ENCODE peak calls at places on chromosome 22, in ten cellular contexts. M, Z, Y, U, E, I, L, X, S and A are unnamed samples.

GRCh38 chr22:22011964-22012363 is 29.4 kb upstream of the TOP3B start:
- DNase-seq in Y (no peak), I (no peak), M (no peak), X (no peak), E (no peak), Z (no peak), L (no peak), U (no peak), S (no peak), A (no peak)

GRCh38 chr22:43726296-43726695 is 85.8 kb downstream of the EFCAB6 start:
- DNase-seq in L (no peak), U (no peak), M (no peak), X (no peak), I (no peak), S (no peak), E (no peak), Y (no peak), Z (no peak), A (no peak)

GRCh38 chr22:25021976-25022711 is 69.6 kb downstream of the KIAA1671 start:
- DNase-seq in Z (no peak), L (no peak), I (no peak), S (no peak), U (no peak), Y (no peak), E (no peak), X (no peak), M (peak), A (no peak)

GRCh38 chr22:43796567-43796966 is 15.5 kb downstream of the EFCAB6 start:
- DNase-seq in M (peak), Z (peak), L (no peak), S (no peak), E (no peak), U (peak), X (peak), I (no peak), Y (no peak), A (peak)

GRCh38 chr22:43197271-43197941 is 10.5 kb upstream of the TTLL12 start:
- DNase-seq in S (no peak), E (no peak), Y (no peak), Z (no peak), I (peak), L (no peak), U (no peak), M (no peak), X (no peak), A (no peak)

GRCh38 chr22:31250740-31251330 is 38.7 kb downstream of the LIMK2 start:
- DNase-seq in E (no peak), U (no peak), L (no peak), I (peak), Z (peak), Y (no peak), S (no peak), X (no peak), M (no peak), A (no peak)

GRCh38 chr22:36320553-36320952 is 67.2 kb downstream of the MYH9 start:
- DNase-seq in M (no peak), E (no peak), I (no peak), L (no peak), S (no peak), Z (no peak), U (no peak), Y (no peak), X (no peak), A (no peak)

GRCh38 chr22:26912985-26913384 is 255.6 kb downstream of the MIAT start:
- DNase-seq in I (no peak), E (no peak), S (no peak), L (no peak), X (no peak), M (no peak), U (no peak), Z (no peak), Y (no peak), A (no peak)

GRCh38 chr22:37462983-37463382 is 23.2 kb downstream of the MFNG start:
- DNase-seq in E (no peak), L (no peak), Y (peak), Z (peak), S (no peak), I (no peak), M (peak), U (peak), X (no peak), A (no peak)

GRCh38 chr22:40511604-40512003 is 124.9 kb downstream of the MRTFA start:
- DNase-seq in S (no peak), X (peak), Y (no peak), Z (no peak), I (no peak), U (no peak), L (no peak), E (no peak), M (no peak), A (no peak)

GRCh38 chr22:22201185-22201924 is 43.2 kb upstream of the VPREB1 start:
- DNase-seq in S (peak), Z (peak), M (peak), I (no peak), U (peak), L (peak), Y (no peak), X (peak), E (peak), A (peak)

DNA sequence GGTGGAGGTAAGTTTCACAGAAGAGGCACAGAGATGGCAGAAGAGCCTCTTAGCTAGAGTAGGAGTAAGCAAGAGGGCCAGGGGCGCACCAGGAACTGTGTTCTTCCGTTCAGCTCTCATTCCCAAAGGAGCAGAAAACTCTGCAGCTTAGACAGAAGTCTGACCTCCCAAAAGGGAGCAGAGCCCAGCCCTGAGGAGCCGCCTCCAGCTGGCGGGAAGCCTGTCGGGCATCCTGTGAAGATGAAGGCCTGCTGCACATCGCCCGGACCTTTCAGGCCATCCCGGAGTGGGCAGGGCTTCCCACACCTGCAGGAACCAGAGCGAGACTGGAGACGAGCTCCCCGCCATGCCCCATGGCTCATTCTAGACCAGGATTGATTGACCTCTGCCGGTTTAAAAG is 1102.8 kb downstream of the BRD1 start:
- DNase-seq in E (no peak), Z (no peak), I (no peak), U (no peak), X (no peak), Y (no peak), M (no peak), S (peak), L (no peak), A (no peak)
- H3K27ac ChIP-seq in E (no peak), Z (no peak), I (no peak), U (no peak), X (no peak), Y (no peak), M (no peak), S (no peak), L (no peak), A (no peak)

GRCh38 chr22:17917490-17917983 is 106.8 kb downstream of the MICAL3 start:
- DNase-seq in U (no peak), Y (no peak), X (no peak), Z (peak), L (no peak), E (no peak), S (no peak), M (no peak), I (no peak), A (no peak)

GRCh38 chr22:17918840-17919239 is 105.5 kb downstream of the MICAL3 start:
- DNase-seq in S (no peak), Z (no peak), L (no peak), Y (no peak), I (peak), U (no peak), M (no peak), E (no peak), X (no peak), A (no peak)

GRCh38 chr22:17920145-17920605 is 104.2 kb downstream of the MICAL3 start:
- DNase-seq in X (no peak), Z (peak), Y (peak), S (no peak), E (peak), I (peak), L (no peak), M (peak), U (no peak), A (no peak)

GRCh38 chr22:17920992-17921650 is 103.2 kb downstream of the MICAL3 start:
- DNase-seq in M (peak), S (no peak), E (no peak), I (no peak), L (no peak), Z (no peak), Y (no peak), X (no peak), U (no peak), A (no peak)

DNA sequence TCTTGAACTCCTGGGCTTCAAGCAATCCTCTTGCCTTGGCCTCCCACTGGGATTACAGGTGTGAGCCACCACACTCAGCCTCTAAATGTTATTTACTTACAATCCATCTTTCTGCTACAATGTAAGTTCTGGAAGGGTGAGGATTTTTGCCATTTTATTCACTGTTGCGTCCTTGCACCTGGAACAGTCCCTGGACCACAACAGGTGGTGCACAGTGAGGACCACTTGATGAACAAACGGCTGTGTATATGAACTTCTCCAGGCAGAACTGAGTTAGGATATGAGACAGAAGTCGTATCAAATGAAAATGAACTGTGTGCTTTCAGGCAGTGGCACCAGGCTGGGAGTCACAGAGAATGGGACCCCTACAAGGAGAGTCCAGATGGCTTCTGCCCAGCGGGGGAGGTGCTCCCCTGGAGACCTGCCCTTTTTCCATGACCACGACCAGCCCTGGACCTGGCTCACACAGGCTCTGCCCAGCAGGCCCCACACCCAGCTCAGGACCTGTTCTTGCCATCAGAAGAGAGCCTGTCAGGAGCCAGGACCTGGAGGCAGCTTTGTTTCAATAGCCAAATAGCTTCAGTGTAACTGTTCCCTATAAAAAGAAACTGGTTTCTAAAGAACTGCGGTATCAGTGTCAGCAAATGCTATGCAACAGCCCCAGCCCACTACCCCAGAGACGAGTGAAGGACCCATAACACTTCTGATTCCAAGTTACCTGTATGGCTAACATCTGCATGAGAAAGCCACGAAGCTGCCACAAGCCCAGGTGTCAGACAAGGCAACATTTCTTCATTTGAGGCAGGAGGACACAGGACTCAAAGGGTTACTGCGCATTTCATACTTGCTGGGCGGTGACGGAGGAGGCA is 104.9 kb downstream of the MICAL3 start:
- DNase-seq in L (no peak), X (no peak), E (no peak), M (peak), U (no peak), Y (peak), S (no peak), I (no peak), Z (no peak), A (no peak)
- H3K27ac ChIP-seq in L (no peak), X (no peak), E (peak), M (peak), U (no peak), Y (peak), S (peak), I (peak), Z (peak), A (no peak)

GRCh38 chr22:46600397-46600796 is 19.8 kb upstream of the GRAMD4 start:
- DNase-seq in Z (no peak), X (no peak), Y (no peak), E (no peak), M (no peak), U (no peak), L (no peak), I (no peak), S (no peak), A (no peak)

GRCh38 chr22:46596032-46596441 is 24.1 kb upstream of the GRAMD4 start:
- DNase-seq in L (no peak), M (no peak), Z (no peak), X (no peak), S (no peak), U (no peak), Y (peak), E (no peak), I (no peak), A (no peak)

GRCh38 chr22:46596819-46597218 is 23.4 kb upstream of the GRAMD4 start:
- DNase-seq in L (no peak), U (no peak), I (peak), S (no peak), X (no peak), E (peak), Y (no peak), M (peak), Z (peak), A (no peak)

GRCh38 chr22:46598224-46598623 is 22.0 kb upstream of the GRAMD4 start:
- DNase-seq in S (no peak), L (no peak), M (no peak), X (no peak), U (no peak), I (no peak), Y (no peak), E (no peak), Z (no peak), A (no peak)

DNA sequence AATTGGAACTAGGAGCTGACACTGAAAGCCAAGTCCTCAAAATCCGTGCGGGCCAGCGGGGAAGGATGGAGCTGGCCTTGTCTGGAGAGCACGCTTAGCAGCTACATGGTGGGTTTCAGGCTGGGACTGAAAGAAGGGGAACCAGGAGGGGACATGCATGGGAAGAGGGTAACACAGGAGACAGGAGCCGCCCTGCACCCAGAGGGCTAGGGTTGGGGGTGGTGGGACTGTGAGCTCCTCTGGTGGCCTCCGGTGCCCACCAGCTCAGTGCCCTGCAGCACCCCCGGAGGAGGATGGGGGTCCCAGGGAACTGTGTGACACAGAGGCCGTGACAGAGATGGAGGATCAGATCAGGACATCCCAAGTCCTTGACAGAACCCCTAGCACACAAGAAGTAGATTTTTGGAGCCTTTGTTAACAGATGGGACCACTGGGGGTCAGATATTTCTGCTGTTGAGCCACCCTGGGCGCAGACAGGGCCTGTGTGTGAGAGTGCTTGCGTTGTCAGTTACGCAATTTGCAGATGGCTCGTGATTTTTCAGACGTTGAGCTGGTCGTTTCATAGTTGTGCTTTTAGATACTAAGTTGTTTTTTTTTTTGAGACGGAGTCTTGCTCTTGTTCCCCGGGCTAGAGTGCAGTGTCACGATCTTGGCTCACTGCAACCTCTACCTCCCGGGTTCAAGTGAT is 21.3 kb upstream of the GRAMD4 start:
- DNase-seq in E (no peak), Y (peak), X (no peak), L (no peak), S (no peak), Z (no peak), M (no peak), I (no peak), U (no peak), A (no peak)
- H3K27ac ChIP-seq in E (no peak), Y (no peak), X (no peak), L (no peak), S (no peak), Z (peak), M (no peak), I (peak), U (no peak), A (no peak)

GRCh38 chr22:23302171-23303002 is 122.1 kb downstream of the BCR start:
- DNase-seq in I (no peak), E (no peak), U (no peak), Z (no peak), Y (peak), L (no peak), M (no peak), X (no peak), S (no peak), A (no peak)

GRCh38 chr22:23305922-23306374 is 125.6 kb downstream of the BCR start:
- DNase-seq in L (no peak), Y (peak), I (no peak), E (no peak), U (no peak), M (no peak), S (no peak), X (no peak), Z (peak), A (no peak)

GRCh38 chr22:23306438-23306921 is 126.2 kb downstream of the BCR start:
- DNase-seq in I (no peak), Z (no peak), E (no peak), X (no peak), Y (peak), L (no peak), M (no peak), S (no peak), U (no peak), A (no peak)

GRCh38 chr22:23306926-23307325 is 126.6 kb downstream of the BCR start:
- DNase-seq in Z (no peak), M (no peak), X (no peak), S (no peak), L (no peak), I (no peak), U (no peak), E (no peak), Y (no peak), A (no peak)

DNA sequence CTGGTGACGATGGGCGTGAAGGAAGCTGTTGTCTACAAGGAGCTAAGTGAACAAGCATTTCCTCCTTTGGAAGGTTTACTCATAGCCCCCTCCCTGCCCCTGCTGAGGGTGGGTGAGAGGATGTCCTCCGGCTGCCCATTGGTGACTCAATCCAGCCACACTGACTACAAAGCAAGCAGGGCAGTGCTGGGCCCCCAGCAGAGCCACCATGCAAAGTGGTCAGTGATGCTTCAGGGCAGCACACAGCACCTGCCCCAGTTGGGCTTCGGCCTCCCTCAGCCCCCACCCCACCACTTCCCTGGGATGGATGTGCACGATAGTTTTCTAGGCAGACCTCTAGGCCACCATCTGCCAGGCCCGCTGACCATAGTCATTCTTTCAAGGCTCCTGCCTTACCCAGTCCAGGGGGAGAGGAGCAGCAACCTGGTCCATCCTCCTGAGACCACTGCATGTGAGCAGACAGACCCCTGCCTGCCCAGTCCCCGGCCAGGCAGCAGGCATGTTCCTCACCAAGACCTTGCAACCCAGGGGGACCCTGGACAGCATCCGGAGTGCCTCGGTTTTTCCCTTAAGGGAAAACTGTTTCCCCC is 125.1 kb downstream of the BCR start:
- DNase-seq in Y (peak), M (no peak), L (no peak), S (no peak), E (no peak), I (no peak), U (no peak), X (no peak), Z (no peak), A (no peak)
- H3K27ac ChIP-seq in Y (peak), M (no peak), L (no peak), S (no peak), E (no peak), I (peak), U (no peak), X (no peak), Z (peak), A (peak)

GRCh38 chr22:23895599-23896144 is 1.5 kb downstream of the MIF start:
- DNase-seq in U (no peak), Y (no peak), I (no peak), L (no peak), E (no peak), X (no peak), M (no peak), S (no peak), Z (no peak), A (no peak)
- H3K27ac ChIP-seq in U (no peak), Y (peak), I (peak), L (no peak), E (peak), X (peak), M (no peak), S (peak), Z (peak), A (peak)

GRCh38 chr22:17446704-17447103 is 77.4 kb downstream of the CECR2 start:
- DNase-seq in E (no peak), S (no peak), Z (no peak), L (no peak), U (no peak), M (no peak), X (peak), Y (no peak), I (no peak), A (no peak)

GRCh38 chr22:17441326-17441725 is 72.1 kb downstream of the CECR2 start:
- DNase-seq in M (no peak), Z (no peak), L (no peak), S (no peak), Y (no peak), I (no peak), U (no peak), E (no peak), X (no peak), A (no peak)

GRCh38 chr22:17444204-17444504 is 74.9 kb downstream of the CECR2 start:
- DNase-seq in L (no peak), I (no peak), S (no peak), Y (no peak), E (no peak), Z (no peak), M (no peak), X (no peak), U (no peak), A (no peak)

DNA sequence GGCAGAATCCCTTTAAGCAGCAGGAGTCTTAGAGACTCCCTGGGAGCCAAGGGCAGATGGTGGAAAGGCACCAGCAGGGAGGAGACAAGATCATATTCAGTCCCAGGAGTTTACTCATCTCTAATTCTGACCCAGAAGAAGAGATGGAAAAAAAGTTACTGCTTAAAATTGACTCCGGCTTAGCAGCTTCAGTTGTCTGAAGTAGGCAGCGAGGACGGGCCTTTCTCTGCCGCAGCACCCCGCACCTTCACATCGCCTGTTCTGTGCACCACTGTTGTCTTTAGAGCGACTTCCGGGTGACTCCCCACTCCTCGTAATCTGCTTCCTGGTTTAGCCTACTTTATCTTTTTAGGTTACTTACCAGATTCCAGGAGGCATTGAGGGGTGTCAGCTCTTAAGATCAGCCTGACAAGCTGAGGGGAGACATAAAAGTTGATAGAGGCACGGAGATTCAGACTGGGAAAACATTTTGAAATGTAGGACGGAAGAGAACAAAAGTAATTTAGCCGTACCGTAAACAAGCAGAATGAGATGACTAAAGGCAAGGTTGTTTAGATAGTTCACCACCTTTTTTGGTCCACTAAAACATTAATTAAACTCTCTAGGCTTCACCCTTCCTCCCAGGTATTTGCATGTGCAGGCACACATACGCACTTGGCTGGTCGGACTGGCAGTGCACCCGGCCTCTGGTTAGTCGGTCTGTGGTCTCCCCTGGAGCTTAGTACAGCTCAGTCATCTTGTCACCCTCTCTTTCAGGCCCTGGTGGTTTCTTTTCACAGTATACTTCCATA is 74.3 kb downstream of the CECR2 start:
- DNase-seq in M (peak), Y (no peak), X (no peak), L (no peak), E (no peak), U (no peak), S (no peak), I (no peak), Z (no peak), A (no peak)
- H3K27ac ChIP-seq in M (peak), Y (no peak), X (no peak), L (no peak), E (no peak), U (peak), S (no peak), I (no peak), Z (no peak), A (no peak)